ENCODE peak calls at places on chromosomes 11 and 22, in six cellular contexts. X, P, D, V, C and F are unnamed samples.

GRCh38 chr11:17238377-17238776 is 30.6 kb upstream of the PIK3C2A start:
- DNase-seq in V (no peak), X (no peak), P (no peak), C (no peak), D (no peak), F (no peak)

GRCh38 chr11:43558056-43558455 is 122.5 kb upstream of the HSD17B12 start:
- DNase-seq in V (no peak), C (no peak), D (no peak), X (no peak), P (no peak), F (no peak)

GRCh38 chr11:8839957-8840945 is 70.7 kb upstream of the AKIP1 start:
- DNase-seq in C (no peak), P (no peak), D (peak), V (peak), X (no peak), F (no peak)

GRCh38 chr11:83827520-83827919 is 541.4 kb upstream of the CCDC90B start:
- DNase-seq in D (no peak), P (no peak), X (no peak), C (no peak), V (no peak), F (no peak)

GRCh38 chr11:34512810-34513673 is 552 bp downstream of the ELF5 start:
- DNase-seq in D (peak), V (peak), X (peak), C (peak), P (peak), F (peak)

GRCh38 chr11:89498845-89499448 is 7.8 kb upstream of the NOX4 start:
- DNase-seq in P (peak), D (peak), X (no peak), V (no peak), C (no peak), F (peak)

GRCh38 chr11:60767388-60767811 is 10.7 kb downstream of the MS4A15 start:
- DNase-seq in P (peak), D (no peak), X (peak), C (no peak), V (peak), F (no peak)

GRCh38 chr11:33480636-33481035 is 220.0 kb downstream of the C11orf91 start:
- DNase-seq in V (no peak), X (no peak), D (no peak), P (no peak), C (no peak), F (no peak)

GRCh38 chr11:72736452-72737069 is 15.6 kb downstream of the ARAP1 start:
- DNase-seq in V (peak), P (peak), X (peak), D (no peak), C (no peak), F (peak)

GRCh38 chr11:94922675-94923347 is 50.5 kb downstream of the CWC15 start:
- DNase-seq in P (no peak), C (no peak), D (no peak), V (no peak), X (no peak), F (peak)

GRCh38 chr11:69151811-69152210 is 3.9 kb upstream of the SMIM38 start:
- DNase-seq in C (no peak), X (no peak), V (no peak), P (no peak), D (no peak), F (no peak)

GRCh38 chr11:119977584-119977860 is 160.4 kb downstream of the TRIM29 start:
- DNase-seq in D (no peak), X (no peak), C (no peak), V (no peak), P (no peak), F (no peak)

GRCh38 chr22:36368359-36368983 is 19.3 kb downstream of the MYH9 start:
- DNase-seq in C (no peak), X (no peak), D (peak), V (peak), P (peak), F (no peak)

GRCh38 chr11:122920579-122920978 is 38.0 kb downstream of the JHY start:
- DNase-seq in D (no peak), P (no peak), X (no peak), V (no peak), C (no peak), F (no peak)

GRCh38 chr11:12052676-12053605 is 44.5 kb upstream of the DKK3 start:
- DNase-seq in D (no peak), X (no peak), V (no peak), C (no peak), P (no peak), F (no peak)

GRCh38 chr11:119339581-119340334 is 925 bp downstream of the C1QTNF5 start:
- DNase-seq in C (no peak), X (no peak), V (peak), D (peak), P (peak), F (peak)

GRCh38 chr11:60127311-60127811 is 38.9 kb downstream of the MS4A2 start:
- DNase-seq in D (no peak), V (no peak), X (no peak), C (no peak), P (no peak), F (no peak)

GRCh38 chr11:76654980-76655379 is 15.6 kb downstream of the LRRC32 start:
- DNase-seq in D (no peak), P (peak), C (no peak), X (no peak), V (no peak), F (no peak)

GRCh38 chr11:66081505-66081904 is 11.4 kb downstream of the PACS1 start:
- DNase-seq in X (no peak), P (no peak), C (no peak), V (peak), D (no peak), F (peak)

GRCh38 chr11:46305295-46305694 is 27.8 kb downstream of the CREB3L1 start:
- DNase-seq in C (no peak), P (no peak), X (no peak), V (no peak), D (peak), F (peak)

GRCh38 chr22:37971475-37972434 is 12.6 kb downstream of the SOX10 start:
- DNase-seq in V (no peak), P (no peak), D (no peak), X (no peak), C (no peak), F (no peak)

GRCh38 chr11:57202282-57202681 is 20.5 kb downstream of the LRRC55 start:
- DNase-seq in C (no peak), D (no peak), X (no peak), V (no peak), P (no peak), F (no peak)

GRCh38 chr11:57207160-57207559 is 25.4 kb downstream of the LRRC55 start:
- DNase-seq in X (no peak), C (no peak), P (no peak), V (no peak), D (no peak), F (no peak)

GRCh38 chr11:57203359-57203758 is 21.6 kb downstream of the LRRC55 start:
- DNase-seq in V (peak), D (no peak), C (no peak), P (no peak), X (no peak), F (no peak)

GRCh38 chr11:57203882-57204281 is 22.1 kb downstream of the LRRC55 start:
- DNase-seq in P (no peak), D (no peak), C (no peak), X (no peak), V (no peak), F (no peak)

DNA sequence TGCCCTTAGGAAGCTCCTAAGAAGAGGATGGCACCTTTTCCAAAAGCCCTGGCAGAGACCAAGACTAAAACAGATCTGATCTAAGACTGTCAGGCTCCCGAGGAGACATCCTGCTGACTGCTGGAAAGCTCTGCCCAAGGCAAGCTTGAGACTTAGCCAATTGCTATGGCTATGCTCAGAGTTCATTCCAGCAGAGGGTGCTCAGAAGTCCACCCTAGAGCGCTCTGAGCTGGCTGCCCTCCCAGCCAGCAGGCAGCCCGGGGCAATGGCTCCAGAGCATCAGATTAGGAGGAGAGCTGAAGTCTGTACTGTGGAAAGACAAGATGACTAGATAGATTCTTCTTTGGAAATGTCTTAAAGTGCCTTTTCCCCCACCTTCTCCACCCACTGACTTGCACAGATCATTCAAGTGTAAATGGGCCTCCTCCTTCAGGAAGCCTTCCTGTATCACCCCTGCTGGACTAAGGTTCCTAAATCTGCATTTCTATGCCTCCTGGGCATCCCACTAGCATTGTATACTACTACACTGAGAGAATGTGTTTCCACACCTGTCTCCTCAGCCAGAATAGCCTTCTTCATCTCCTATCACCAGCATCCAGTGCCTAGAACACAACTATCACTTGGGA is 23.4 kb downstream of the LRRC55 start:
- DNase-seq in X (no peak), D (no peak), P (no peak), V (no peak), C (no peak), F (peak)
- TF ChIP-seq MAX in X (no peak), D (no peak), P (no peak), V (no peak), C (no peak), F (no peak)

DNA sequence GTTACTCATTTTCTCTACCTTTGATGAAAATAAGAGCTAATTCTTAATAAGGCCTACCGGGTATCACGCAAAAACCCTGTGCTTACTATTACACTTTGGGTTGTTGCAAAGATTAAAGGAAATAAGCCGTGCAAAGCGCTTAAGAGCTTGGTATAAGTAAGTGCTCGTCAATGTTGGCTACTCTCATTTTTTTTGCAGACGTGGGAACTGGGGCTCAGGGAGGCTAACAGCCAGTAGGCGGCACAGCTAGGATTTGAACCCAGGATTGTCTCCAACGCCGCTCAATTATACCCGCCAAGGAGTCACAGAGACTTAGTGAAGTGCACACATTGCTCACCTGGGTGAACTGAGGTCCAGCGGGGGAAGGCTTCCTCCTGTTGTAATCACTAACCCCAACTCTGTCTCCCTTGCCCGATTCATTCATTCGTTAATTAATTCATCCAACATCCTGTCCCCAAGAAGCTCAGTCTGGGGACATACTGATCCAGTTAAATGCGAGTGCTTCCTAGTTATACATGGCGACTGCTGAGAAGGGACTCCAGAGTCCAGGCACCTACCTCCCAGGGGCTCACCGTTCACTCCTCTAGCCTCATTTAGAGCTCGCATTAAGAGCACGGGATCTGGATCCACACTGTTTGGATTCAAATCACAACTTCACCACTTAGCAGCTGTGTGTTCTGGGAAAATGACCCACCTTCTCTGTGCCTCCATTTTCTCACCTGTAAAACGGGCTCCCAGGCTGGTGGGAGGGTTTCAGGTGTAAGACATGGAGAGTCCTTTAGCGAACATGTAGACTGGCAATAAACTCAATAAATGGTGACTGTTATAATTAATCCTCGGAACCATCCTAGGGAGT is 869 bp upstream of the MTFP1 start:
- DNase-seq in X (no peak), P (no peak), V (no peak), C (no peak), D (no peak), F (no peak)
- TF ChIP-seq MYC in X (no peak), P (no peak), V (no peak), C (no peak), D (no peak), F (no peak)

GRCh38 chr22:49971232-49972162 is 10.9 kb downstream of the PIM3 start:
- DNase-seq in D (no peak), X (peak), C (no peak), V (no peak), P (peak), F (peak)
- TF ChIP-seq MAX in D (peak), X (no peak), C (peak), V (no peak), P (peak), F (no peak)

GRCh38 chr11:124961972-124962609 is 8.1 kb downstream of the CCDC15 start:
- DNase-seq in X (peak), D (peak), P (peak), V (peak), C (peak), F (peak)
- TF ChIP-seq MYC in X (no peak), D (no peak), P (no peak), V (no peak), C (no peak), F (no peak)

GRCh38 chr11:58637367-58637766 is 14.9 kb downstream of the CNTF start:
- DNase-seq in D (no peak), P (no peak), C (no peak), X (no peak), V (no peak), F (no peak)
- TF ChIP-seq MAX in D (no peak), P (no peak), C (no peak), X (no peak), V (no peak), F (no peak)

DNA sequence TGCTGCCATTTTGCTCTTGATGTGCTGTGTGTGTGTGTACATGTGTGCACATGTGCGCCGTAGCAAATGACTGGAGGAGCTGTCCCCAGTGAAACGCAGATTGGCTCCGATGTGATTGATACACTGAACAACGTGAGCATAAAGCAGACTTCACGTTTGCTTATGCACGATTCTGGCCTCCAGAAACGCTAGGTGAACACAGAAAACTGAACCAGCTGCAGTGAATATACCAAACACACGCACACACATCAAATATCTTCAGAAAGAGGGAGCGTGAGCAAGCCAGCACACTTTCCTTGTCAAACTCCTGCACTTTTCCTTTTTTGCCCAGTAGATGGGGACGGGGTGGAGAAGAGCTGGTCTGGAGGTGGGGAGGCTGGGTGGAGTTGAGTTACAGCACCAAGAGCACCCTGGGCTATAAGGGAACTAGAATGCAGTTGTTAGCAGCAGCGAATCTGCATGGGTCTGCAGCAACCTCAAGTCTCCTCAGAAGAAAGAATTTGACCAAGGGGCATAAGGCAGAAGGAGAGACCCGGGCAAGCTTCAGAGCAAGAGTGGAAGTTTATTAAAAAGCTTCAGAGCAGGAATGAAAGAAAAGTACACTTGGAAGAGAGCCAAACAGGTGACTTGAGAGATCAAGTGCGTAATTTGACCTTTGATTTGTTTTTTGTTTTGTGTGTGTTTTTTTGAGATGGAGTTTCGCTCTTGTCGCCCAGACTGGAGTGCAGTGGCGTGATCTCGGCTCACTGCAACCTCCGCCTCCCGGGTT is 77.8 kb upstream of the CADM1 start:
- DNase-seq in V (no peak), C (no peak), P (no peak), D (no peak), X (no peak), F (no peak)
- TF ChIP-seq MYC in V (no peak), C (no peak), P (no peak), D (no peak), X (no peak), F (no peak)

GRCh38 chr11:124943242-124943641 is 7.4 kb upstream of the HEPACAM start:
- DNase-seq in X (no peak), D (peak), P (no peak), V (no peak), C (no peak), F (no peak)

GRCh38 chr11:124943731-124944130 is 7.9 kb upstream of the HEPACAM start:
- DNase-seq in C (no peak), P (no peak), D (no peak), V (no peak), X (no peak), F (no peak)

GRCh38 chr11:124944565-124944964 is 8.7 kb upstream of the HEPACAM start:
- DNase-seq in C (no peak), X (no peak), D (no peak), V (no peak), P (no peak), F (no peak)

GRCh38 chr11:124941703-124942102 is 5.9 kb upstream of the HEPACAM start:
- DNase-seq in C (no peak), P (no peak), D (no peak), V (no peak), X (no peak), F (no peak)

DNA sequence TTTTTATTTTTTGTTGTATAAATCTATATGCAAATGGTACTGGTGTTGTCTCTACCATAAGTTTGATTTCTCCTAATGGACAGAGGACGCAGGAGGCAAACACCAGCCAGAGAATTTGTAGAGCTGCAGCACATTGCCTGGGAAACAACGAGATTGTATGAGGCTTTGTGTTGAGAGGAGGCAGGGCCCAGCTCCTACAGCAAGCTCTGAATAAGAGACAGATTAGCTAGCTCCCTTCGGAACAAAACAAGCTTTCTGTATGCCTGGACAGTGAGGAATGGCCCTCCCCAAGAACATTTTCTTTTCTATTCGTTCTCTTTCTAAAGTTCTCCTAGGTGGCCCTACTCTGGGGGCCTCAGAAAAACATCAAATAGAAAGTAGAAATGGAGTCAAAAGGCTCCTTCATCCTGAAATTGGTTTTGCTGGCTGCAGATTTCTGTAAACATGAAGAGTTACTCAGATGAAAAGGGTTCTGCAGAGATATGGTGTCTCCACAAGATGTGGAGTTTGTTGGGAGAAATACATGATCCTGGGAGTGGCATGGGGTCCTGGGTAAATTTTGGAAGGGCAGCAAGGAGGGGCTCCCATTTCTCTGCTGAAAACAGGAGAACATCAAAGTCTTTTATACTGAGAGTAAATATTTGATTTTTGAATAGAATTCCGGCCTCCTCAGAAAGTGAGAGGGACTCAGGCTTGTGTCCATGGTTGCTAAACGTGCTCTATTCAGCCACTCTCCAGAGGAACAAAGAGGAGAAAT is 6.8 kb upstream of the HEPACAM start:
- DNase-seq in P (no peak), V (no peak), C (no peak), X (no peak), D (peak), F (no peak)
- TF ChIP-seq MAX in P (no peak), V (no peak), C (no peak), X (no peak), D (peak), F (no peak)

DNA sequence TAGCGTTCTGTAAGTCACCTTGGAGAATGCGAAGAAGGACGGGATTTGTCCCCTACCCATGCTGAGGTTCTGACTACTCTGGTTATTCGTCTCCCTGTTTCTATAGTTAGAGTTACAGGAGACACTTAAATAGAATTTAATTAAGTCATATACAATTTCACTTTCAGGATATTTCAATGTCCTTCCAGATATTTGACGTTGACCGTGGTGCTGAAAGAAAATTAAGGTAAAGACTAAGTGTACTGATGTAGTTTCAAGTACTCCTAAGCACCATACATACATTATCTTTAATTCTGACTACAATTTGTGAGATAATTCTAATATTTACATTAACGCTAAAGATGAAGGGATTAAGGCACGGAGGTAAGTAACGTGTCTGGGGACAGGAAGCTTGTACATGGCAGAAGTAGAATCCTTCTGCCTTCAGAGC is 445 bp upstream of the SLC36A4 start:
- DNase-seq in P (no peak), V (peak), D (no peak), X (no peak), C (peak), F (no peak)
- TF ChIP-seq MYC in P (no peak), V (no peak), D (no peak), X (no peak), C (no peak), F (no peak)

GRCh38 chr11:129192150-129192549 is at the start of gene ARHGAP32:
- DNase-seq in P (no peak), C (no peak), V (no peak), D (no peak), X (no peak), F (no peak)

GRCh38 chr11:129190087-129190486 is 2.0 kb downstream of the ARHGAP32 start:
- DNase-seq in X (peak), V (no peak), D (no peak), C (no peak), P (no peak), F (peak)

GRCh38 chr11:129191649-129192048 is 476 bp downstream of the ARHGAP32 start:
- DNase-seq in C (no peak), V (no peak), P (no peak), D (no peak), X (no peak), F (no peak)

GRCh38 chr11:129195682-129196081 is 3.6 kb upstream of the ARHGAP32 start:
- DNase-seq in X (no peak), C (no peak), P (no peak), D (no peak), V (no peak), F (no peak)
- TF ChIP-seq MAX in X (no peak), C (no peak), P (no peak), D (no peak), V (no peak), F (no peak)